ENCODE peak calls at places on chromosomes 13 and 19, in seven cellular contexts. A is neuronal stem cell, O is Peyer's patch, D is lower lobe of right lung, X is H9, P is Caco-2, G is PC-9. V is an unnamed sample. For H3K4me1, the result is how much of the 10 kb centered on the place peaks cover.

GRCh38 chr19:8306235-8307054 is 1.7 kb downstream of the CD320 start:
- DNase-seq in A (no peak), O (no peak), D (peak), X (no peak), P (no peak), G (peak), V (no peak)

GRCh38 chr19:2488942-2489731 is 13.2 kb downstream of the GADD45B start:
- DNase-seq in A (no peak), O (no peak), D (peak), X (no peak), P (no peak), G (no peak), V (no peak)

GRCh38 chr13:32314968-32315254 is 252 bp downstream of the ZAR1L start:
- DNase-seq in A (peak), O (peak), D (no peak), X (no peak), P (peak), G (no peak), V (peak)

GRCh38 chr13:33204130-33204927 is 81.2 kb downstream of the STARD13 start:
- DNase-seq in A (no peak), O (no peak), D (no peak), X (no peak), P (no peak), G (no peak), V (no peak)

GRCh38 chr19:39542198-39542597 is 2.2 kb upstream of the EID2 start:
- DNase-seq in A (no peak), O (no peak), D (no peak), X (no peak), P (no peak), G (no peak), V (no peak)

GRCh38 chr19:10861118-10861651 is 10.2 kb upstream of the CARM1 start:
- DNase-seq in A (no peak), O (no peak), D (peak), X (peak), P (peak), G (no peak), V (no peak)

GRCh38 chr19:16889429-16889882 is 657 bp downstream of the F2RL3 start:
- DNase-seq in A (no peak), O (no peak), D (no peak), X (no peak), P (no peak), G (peak), V (no peak)

GRCh38 chr19:48108997-48109782 is 1.4 kb downstream of the PLA2G4C start:
- DNase-seq in A (no peak), O (no peak), D (no peak), X (no peak), P (no peak), G (no peak), V (no peak)

GRCh38 chr13:50128406-50129048 is 113.3 kb downstream of the KCNRG start:
- DNase-seq in A (peak), O (no peak), D (no peak), X (peak), P (no peak), G (no peak), V (peak)
- H3K4me1 ChIP-seq in A (under half), O (under half), D (under half), X (under half), P (under half), G (under half), V (half or more)

DNA sequence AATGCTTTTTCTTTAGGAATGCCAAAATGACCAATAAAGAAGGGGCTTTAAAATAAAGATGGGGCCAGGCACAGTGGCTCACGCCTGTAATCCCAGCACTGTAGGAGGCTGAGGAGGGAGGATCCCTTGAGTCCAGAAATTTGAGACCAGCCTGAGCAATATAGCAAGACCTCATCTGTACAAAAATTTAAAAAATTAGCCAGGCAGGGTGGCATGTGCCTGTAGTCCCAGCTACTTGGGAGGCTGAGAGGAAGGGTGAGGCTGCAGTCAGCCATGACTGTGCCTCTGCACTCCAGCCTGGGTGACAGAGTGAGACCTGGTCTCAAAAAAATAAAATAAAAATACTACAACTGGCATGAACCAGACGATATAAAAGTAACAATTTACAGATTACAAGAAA is 93.4 kb downstream of the LHFPL6 start:
- DNase-seq in A (no peak), O (no peak), D (no peak), X (no peak), P (no peak), G (no peak), V (no peak)
- H3K4me1 ChIP-seq in A (under half), O (under half), D (under half), X (under half), P (under half), G (under half), V (under half)

GRCh38 chr13:109655611-109656010 is 130.8 kb downstream of the IRS2 start:
- DNase-seq in A (no peak), O (no peak), D (no peak), X (no peak), P (no peak), G (no peak), V (no peak)

GRCh38 chr13:109657395-109657794 is 129.0 kb downstream of the IRS2 start:
- DNase-seq in A (no peak), O (no peak), D (no peak), X (no peak), P (no peak), G (no peak), V (no peak)

GRCh38 chr13:109654341-109655205 is 131.8 kb downstream of the IRS2 start:
- DNase-seq in A (no peak), O (no peak), D (no peak), X (no peak), P (no peak), G (no peak), V (no peak)

GRCh38 chr13:109652536-109652935 is 133.8 kb downstream of the IRS2 start:
- DNase-seq in A (no peak), O (no peak), D (no peak), X (no peak), P (no peak), G (no peak), V (no peak)

DNA sequence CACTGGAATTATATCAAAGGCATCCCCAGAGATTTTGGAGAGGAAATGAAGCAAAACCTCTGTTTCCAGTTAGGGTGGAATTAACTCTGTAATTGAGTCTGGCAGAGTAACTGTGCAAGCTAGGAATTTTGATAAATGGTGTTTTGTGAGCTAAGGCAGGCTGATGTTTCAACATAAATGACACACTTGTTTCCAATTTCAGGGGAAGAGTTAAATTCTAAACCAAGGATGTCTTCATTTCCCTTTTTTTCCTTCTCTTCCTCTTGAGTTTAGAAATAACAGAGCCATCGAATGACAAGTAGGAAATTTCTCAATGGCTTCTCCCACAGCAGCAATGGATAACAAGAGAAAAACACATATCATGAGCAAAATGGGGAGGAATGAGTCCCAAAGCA is 131.2 kb downstream of the IRS2 start:
- DNase-seq in A (no peak), O (no peak), D (no peak), X (no peak), P (no peak), G (no peak), V (no peak)
- H3K4me1 ChIP-seq in A (under half), O (under half), D (under half), X (under half), P (under half), G (under half), V (under half)

GRCh38 chr19:58558623-58559274 is 338 bp upstream of the UBE2M start:
- DNase-seq in A (peak), O (peak), D (peak), X (peak), P (peak), G (no peak), V (peak)
- H3K4me1 ChIP-seq in A (under half), O (under half), D (half or more), X (under half), P (under half), G (under half), V (half or more)

DNA sequence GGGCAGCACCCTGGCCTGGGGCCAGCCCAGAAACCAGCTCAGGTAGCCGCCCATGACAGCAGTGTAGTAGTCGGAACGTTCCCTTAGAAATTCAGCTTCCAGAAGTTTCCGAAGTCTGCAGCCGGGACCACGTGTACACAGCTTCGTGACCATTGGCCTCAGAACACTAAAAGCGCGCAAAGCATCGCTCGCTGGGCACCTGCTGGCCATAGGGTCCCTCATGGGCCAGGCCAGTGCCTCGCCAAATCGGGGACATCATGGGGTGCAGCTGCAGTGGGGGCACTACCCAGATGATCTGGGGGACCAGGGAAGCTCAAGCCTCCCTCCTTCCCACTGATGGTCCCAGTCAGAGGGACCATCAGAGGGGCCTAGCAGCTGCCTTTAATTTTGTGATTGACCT is 384.5 kb downstream of the MTUS2 start:
- DNase-seq in A (no peak), O (no peak), D (no peak), X (no peak), P (no peak), G (no peak), V (no peak)
- H3K4me1 ChIP-seq in A (under half), O (under half), D (under half), X (under half), P (under half), G (under half), V (under half)

GRCh38 chr13:65881561-65882155 is 1348.5 kb downstream of the PCDH9 start:
- DNase-seq in A (no peak), O (no peak), D (no peak), X (no peak), P (no peak), G (no peak), V (no peak)
- H3K4me1 ChIP-seq in A (under half), O (under half), D (under half), X (under half), P (under half), G (under half), V (under half)

DNA sequence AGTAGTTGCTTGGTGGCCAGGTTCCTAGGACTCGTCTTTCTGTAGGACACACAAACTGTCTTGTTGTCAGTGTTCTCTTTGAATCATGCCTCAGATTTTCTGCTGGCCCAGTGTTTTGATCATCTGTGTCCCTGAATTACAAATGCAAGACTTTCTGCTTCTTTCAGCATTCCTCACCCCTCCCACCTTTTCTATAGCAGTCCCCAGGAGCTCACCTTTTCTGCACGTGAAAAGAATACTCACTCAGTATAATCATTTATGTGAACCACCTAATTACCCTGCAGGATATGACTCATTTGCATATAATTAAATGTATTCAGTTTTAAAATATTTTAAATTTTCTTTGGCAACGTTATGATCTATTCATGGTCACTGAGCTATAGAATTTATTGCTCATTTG is 389.2 kb downstream of the ITGBL1 start:
- DNase-seq in A (no peak), O (no peak), D (no peak), X (no peak), P (no peak), G (no peak), V (no peak)
- H3K4me1 ChIP-seq in A (under half), O (under half), D (under half), X (under half), P (under half), G (under half), V (under half)

V was measured in naive thymus-derived CD4-positive, alpha-beta T cell.